ENCODE peak calls at places on chromosomes 7 and 10, in five cellular contexts. T, V, D, Q and M are unnamed samples.

GRCh38 chr7:20283997-20284396 is 46.7 kb upstream of the ITGB8 start:
- DNase-seq in T (no peak), V (no peak), D (no peak), Q (no peak), M (no peak)

GRCh38 chr10:52965489-52965888 is 192.9 kb upstream of the MBL2 start:
- DNase-seq in T (no peak), V (no peak), D (no peak), Q (no peak), M (no peak)

GRCh38 chr7:39417642-39418041 is 148.6 kb upstream of the YAE1 start:
- DNase-seq in T (no peak), V (no peak), D (no peak), Q (peak; percentile 18), M (no peak)

GRCh38 chr7:77482015-77482414 is 55.1 kb upstream of the PTPN12 start:
- DNase-seq in T (peak; percentile 80), V (no peak), D (no peak), Q (no peak), M (no peak)

GRCh38 chr7:5429253-5429856 is 5.7 kb upstream of the TNRC18 start:
- DNase-seq in T (peak; percentile 77), V (no peak), D (peak; percentile 89), Q (no peak), M (no peak)

GRCh38 chr10:119469325-119469707 is 73.2 kb downstream of the RGS10 start:
- DNase-seq in T (no peak), V (no peak), D (no peak), Q (no peak), M (no peak)

GRCh38 chr10:77969029-77969635 is 42.6 kb upstream of the DLG5 start:
- DNase-seq in T (no peak), V (no peak), D (no peak), Q (no peak), M (no peak)

GRCh38 chr7:918441-919113 is 35.9 kb downstream of the ADAP1 start:
- DNase-seq in T (no peak), V (no peak), D (no peak), Q (no peak), M (no peak)

GRCh38 chr10:1754506-1755177 is 17.3 kb upstream of the ADARB2 start:
- DNase-seq in T (no peak), V (no peak), D (peak; percentile 62), Q (no peak), M (no peak)

GRCh38 chr7:42790196-42790595 is 121.7 kb downstream of the C7orf25 start:
- DNase-seq in T (no peak), V (no peak), D (no peak), Q (peak; percentile 30), M (no peak)

GRCh38 chr7:94252971-94253370 is 141.7 kb upstream of the COL1A2 start:
- DNase-seq in T (no peak), V (no peak), D (no peak), Q (no peak), M (no peak)

GRCh38 chr7:132485600-132486594 is 90.4 kb downstream of the PLXNA4 start:
- DNase-seq in T (no peak), V (peak; percentile 14), D (peak; percentile 44), Q (no peak), M (peak; percentile 15)

GRCh38 chr7:135584362-135585353 is 26.9 kb downstream of the NUP205 start:
- DNase-seq in T (no peak), V (no peak), D (no peak), Q (no peak), M (no peak)

GRCh38 chr7:105388373-105389089 is at the start of gene SRPK2:
- DNase-seq in T (peak; percentile 82), V (peak; percentile 64), D (peak; percentile 97), Q (peak; percentile 53), M (peak; percentile 56)

GRCh38 chr7:69800495-69800894 is 202.2 kb downstream of the AUTS2 start:
- DNase-seq in T (no peak), V (no peak), D (no peak), Q (peak; percentile 89), M (no peak)

GRCh38 chr10:34815174-34816066 is at the start of gene PARD3:
- DNase-seq in T (peak; percentile 69), V (no peak), D (peak; percentile 97), Q (peak; percentile 39), M (no peak)

GRCh38 chr10:48606530-48607355 is 1.9 kb upstream of the ARHGAP22 start:
- DNase-seq in T (peak; percentile 19), V (no peak), D (no peak), Q (peak; percentile 95), M (no peak)

GRCh38 chr7:751826-752225 is 24.7 kb upstream of the PRKAR1B start:
- DNase-seq in T (no peak), V (no peak), D (no peak), Q (no peak), M (no peak)

GRCh38 chr7:44769381-44770209 is 20.9 kb downstream of the ZMIZ2 start:
- DNase-seq in T (no peak), V (no peak), D (peak; percentile 41), Q (peak; percentile 52), M (no peak)

GRCh38 chr7:79258826-79259225 is 194.6 kb downstream of the MAGI2 start:
- DNase-seq in T (no peak), V (no peak), D (no peak), Q (no peak), M (no peak)

GRCh38 chr7:131007439-131008330 is 273.7 kb upstream of the KLF14 start:
- DNase-seq in T (peak; percentile 86), V (peak; percentile 51), D (peak; percentile 77), Q (peak; percentile 66), M (no peak)

GRCh38 chr10:102612964-102613275 is 31.4 kb upstream of the TRIM8 start:
- DNase-seq in T (peak; percentile 15), V (peak; percentile 73), D (no peak), Q (no peak), M (peak; percentile 13)

GRCh38 chr10:121708921-121709625 is 110.8 kb upstream of the FGFR2 start:
- DNase-seq in T (no peak), V (no peak), D (peak; percentile 77), Q (no peak), M (no peak)

GRCh38 chr7:106112972-106113421 is 885 bp upstream of the SYPL1 start:
- DNase-seq in T (no peak), V (no peak), D (no peak), Q (no peak), M (no peak)

GRCh38 chr10:103514244-103514643 is 20.7 kb downstream of the NEURL1 start:
- DNase-seq in T (no peak), V (no peak), D (peak; percentile 13), Q (no peak), M (no peak)

GRCh38 chr10:122407375-122408125 is 33.0 kb downstream of the PLEKHA1 start:
- DNase-seq in T (no peak), V (no peak), D (no peak), Q (no peak), M (no peak)

GRCh38 chr10:132761395-132762060 is 24.4 kb downstream of the NKX6-2 start:
- DNase-seq in T (no peak), V (no peak), D (no peak), Q (no peak), M (no peak)

GRCh38 chr7:40742270-40742669 is 607.5 kb downstream of the SUGCT start:
- DNase-seq in T (no peak), V (no peak), D (no peak), Q (no peak), M (no peak)

GRCh38 chr7:103316378-103316941 is 19.2 kb downstream of the PMPCB start:
- DNase-seq in T (no peak), V (no peak), D (no peak), Q (no peak), M (no peak)